ENCODE peak calls at places on chromosomes 2 and 18, in ten cellular contexts. One of them, this sample, is unnamed.
A peak's percentile ranks its signal among the peaks of the same experiment; 100 is the strongest.

GRCh38 chr2:240564191-240564570 is 4.0 kb downstream of the DUSP28 start:
- DNase-seq in activated naive CD4-positive, alpha-beta T cell treated with Interleukin-2 at 50 U/mL for 16 hours: no peak
- DNase-seq in tibial artery: no peak
- DNase-seq in RPMI7951: no peak
- DNase-seq in non-pigmented ciliary epithelial cell: no peak
- DNase-seq in fibroblast of pulmonary artery: no peak
- DNase-seq in foreskin keratinocyte: no peak
- DNase-seq in MM.1S: no peak
- DNase-seq in stimulated activated CD4-positive, alpha-beta T cell treated with anti-CD3 and anti-CD28 coated beads, Interleukin-12 subunit alpha, Interleukin-12 subunit beta, amount 100 ng/mL, for 4 hours: no peak
- DNase-seq in T-helper 2 cell: no peak
- DNase-seq in this sample: no peak

GRCh38 chr2:10868465-10869314 is 43.0 kb upstream of the KCNF1 start:
- DNase-seq in T-helper 2 cell: no peak
- DNase-seq in foreskin keratinocyte: peak; percentile 55
- DNase-seq in MM.1S: no peak
- DNase-seq in fibroblast of pulmonary artery: no peak
- DNase-seq in RPMI7951: peak; percentile 81
- DNase-seq in tibial artery: no peak
- DNase-seq in stimulated activated CD4-positive, alpha-beta T cell treated with anti-CD3 and anti-CD28 coated beads, Interleukin-12 subunit alpha, Interleukin-12 subunit beta, amount 100 ng/mL, for 4 hours: no peak
- DNase-seq in activated naive CD4-positive, alpha-beta T cell treated with Interleukin-2 at 50 U/mL for 16 hours: no peak
- DNase-seq in non-pigmented ciliary epithelial cell: no peak
- DNase-seq in this sample: peak; percentile 5

GRCh38 chr2:135839713-135840112 is 2.7 kb upstream of the LCT start:
- DNase-seq in foreskin keratinocyte: no peak
- DNase-seq in RPMI7951: peak; percentile 79
- DNase-seq in stimulated activated CD4-positive, alpha-beta T cell treated with anti-CD3 and anti-CD28 coated beads, Interleukin-12 subunit alpha, Interleukin-12 subunit beta, amount 100 ng/mL, for 4 hours: no peak
- DNase-seq in non-pigmented ciliary epithelial cell: peak; percentile 63
- DNase-seq in T-helper 2 cell: no peak
- DNase-seq in fibroblast of pulmonary artery: peak; percentile 85
- DNase-seq in tibial artery: no peak
- DNase-seq in activated naive CD4-positive, alpha-beta T cell treated with Interleukin-2 at 50 U/mL for 16 hours: no peak
- DNase-seq in MM.1S: no peak
- DNase-seq in this sample: peak; percentile 93

GRCh38 chr2:158034198-158034831 is 67.4 kb upstream of the UPP2 start:
- DNase-seq in foreskin keratinocyte: peak; percentile 40
- DNase-seq in fibroblast of pulmonary artery: peak; percentile 66
- DNase-seq in non-pigmented ciliary epithelial cell: peak; percentile 36
- DNase-seq in MM.1S: peak; percentile 61
- DNase-seq in activated naive CD4-positive, alpha-beta T cell treated with Interleukin-2 at 50 U/mL for 16 hours: no peak
- DNase-seq in RPMI7951: peak; percentile 60
- DNase-seq in tibial artery: no peak
- DNase-seq in T-helper 2 cell: no peak
- DNase-seq in stimulated activated CD4-positive, alpha-beta T cell treated with anti-CD3 and anti-CD28 coated beads, Interleukin-12 subunit alpha, Interleukin-12 subunit beta, amount 100 ng/mL, for 4 hours: no peak
- DNase-seq in this sample: peak; percentile 58

GRCh38 chr2:157488877-157489276 is 45.0 kb upstream of the CYTIP start:
- DNase-seq in stimulated activated CD4-positive, alpha-beta T cell treated with anti-CD3 and anti-CD28 coated beads, Interleukin-12 subunit alpha, Interleukin-12 subunit beta, amount 100 ng/mL, for 4 hours: no peak
- DNase-seq in foreskin keratinocyte: no peak
- DNase-seq in activated naive CD4-positive, alpha-beta T cell treated with Interleukin-2 at 50 U/mL for 16 hours: no peak
- DNase-seq in tibial artery: no peak
- DNase-seq in non-pigmented ciliary epithelial cell: no peak
- DNase-seq in fibroblast of pulmonary artery: no peak
- DNase-seq in MM.1S: no peak
- DNase-seq in RPMI7951: peak; percentile 8
- DNase-seq in T-helper 2 cell: no peak
- DNase-seq in this sample: no peak

GRCh38 chr2:133063792-133064191 is 393.8 kb upstream of the LYPD1 start:
- DNase-seq in non-pigmented ciliary epithelial cell: no peak
- DNase-seq in RPMI7951: peak; percentile 21
- DNase-seq in foreskin keratinocyte: peak; percentile 26
- DNase-seq in activated naive CD4-positive, alpha-beta T cell treated with Interleukin-2 at 50 U/mL for 16 hours: no peak
- DNase-seq in fibroblast of pulmonary artery: peak; percentile 44
- DNase-seq in stimulated activated CD4-positive, alpha-beta T cell treated with anti-CD3 and anti-CD28 coated beads, Interleukin-12 subunit alpha, Interleukin-12 subunit beta, amount 100 ng/mL, for 4 hours: no peak
- DNase-seq in tibial artery: no peak
- DNase-seq in T-helper 2 cell: no peak
- DNase-seq in MM.1S: peak; percentile 34
- DNase-seq in this sample: peak; percentile 65

GRCh38 chr2:175707322-175707721 is 294.7 kb downstream of the LNPK start:
- DNase-seq in fibroblast of pulmonary artery: no peak
- DNase-seq in non-pigmented ciliary epithelial cell: no peak
- DNase-seq in stimulated activated CD4-positive, alpha-beta T cell treated with anti-CD3 and anti-CD28 coated beads, Interleukin-12 subunit alpha, Interleukin-12 subunit beta, amount 100 ng/mL, for 4 hours: no peak
- DNase-seq in tibial artery: no peak
- DNase-seq in T-helper 2 cell: no peak
- DNase-seq in foreskin keratinocyte: no peak
- DNase-seq in RPMI7951: no peak
- DNase-seq in MM.1S: no peak
- DNase-seq in activated naive CD4-positive, alpha-beta T cell treated with Interleukin-2 at 50 U/mL for 16 hours: no peak
- DNase-seq in this sample: no peak

GRCh38 chr2:42928692-42929576 is 136.6 kb upstream of the HAAO start:
- DNase-seq in fibroblast of pulmonary artery: peak; percentile 56
- DNase-seq in non-pigmented ciliary epithelial cell: no peak
- DNase-seq in tibial artery: no peak
- DNase-seq in T-helper 2 cell: no peak
- DNase-seq in RPMI7951: no peak
- DNase-seq in foreskin keratinocyte: no peak
- DNase-seq in activated naive CD4-positive, alpha-beta T cell treated with Interleukin-2 at 50 U/mL for 16 hours: no peak
- DNase-seq in MM.1S: no peak
- DNase-seq in stimulated activated CD4-positive, alpha-beta T cell treated with anti-CD3 and anti-CD28 coated beads, Interleukin-12 subunit alpha, Interleukin-12 subunit beta, amount 100 ng/mL, for 4 hours: no peak
- DNase-seq in this sample: peak; percentile 59

GRCh38 chr18:53639696-53640095 is 584.8 kb downstream of the MBD2 start:
- DNase-seq in stimulated activated CD4-positive, alpha-beta T cell treated with anti-CD3 and anti-CD28 coated beads, Interleukin-12 subunit alpha, Interleukin-12 subunit beta, amount 100 ng/mL, for 4 hours: no peak
- DNase-seq in MM.1S: no peak
- DNase-seq in fibroblast of pulmonary artery: no peak
- DNase-seq in foreskin keratinocyte: no peak
- DNase-seq in activated naive CD4-positive, alpha-beta T cell treated with Interleukin-2 at 50 U/mL for 16 hours: no peak
- DNase-seq in tibial artery: no peak
- DNase-seq in T-helper 2 cell: no peak
- DNase-seq in RPMI7951: no peak
- DNase-seq in non-pigmented ciliary epithelial cell: no peak
- DNase-seq in this sample: no peak

This sample was measured in fibroblast of the aortic adventitia.